ENCODE peak calls at places on chromosomes 5 and 9, in four cellular contexts. J, H, P and Z are unnamed samples.

GRCh38 chr5:83414601-83415000 is 56.9 kb upstream of the VCAN start:
- DNase-seq in J (no peak), H (no peak), P (no peak), Z (no peak)

GRCh38 chr9:113137196-113138168 is 13.3 kb upstream of the SLC31A2 start:
- DNase-seq in J (no peak), H (no peak), P (no peak), Z (no peak)

GRCh38 chr5:6175172-6175855 is 203.0 kb downstream of the MED10 start:
- DNase-seq in J (no peak), H (no peak), P (no peak), Z (no peak)

GRCh38 chr9:127937383-127938297 is at the start of gene DPM2:
- DNase-seq in J (peak; percentile 82), H (peak; percentile 88), P (peak; percentile 61), Z (peak; percentile 79)

GRCh38 chr9:97529363-97530076 is 28.1 kb downstream of the TMOD1 start:
- DNase-seq in J (no peak), H (peak; percentile 39), P (no peak), Z (no peak)

GRCh38 chr5:169567079-169567478 is 16.5 kb upstream of the SPDL1 start:
- DNase-seq in J (no peak), H (no peak), P (no peak), Z (no peak)

GRCh38 chr5:43192558-43193170 is 639 bp downstream of the NIM1K start:
- DNase-seq in J (no peak), H (peak; percentile 52), P (no peak), Z (peak; percentile 42)

GRCh38 chr9:21331676-21332402 is 3.4 kb downstream of the KLHL9 start:
- DNase-seq in J (no peak), H (no peak), P (no peak), Z (no peak)

GRCh38 chr5:137300411-137301240 is 198.5 kb downstream of the SPOCK1 start:
- DNase-seq in J (no peak), H (no peak), P (no peak), Z (no peak)

GRCh38 chr5:178282391-178282790 is 49.8 kb upstream of the PHYKPL start:
- DNase-seq in J (no peak), H (no peak), P (no peak), Z (no peak)

GRCh38 chr5:5650242-5650641 is 227.8 kb downstream of the ICE1 start:
- DNase-seq in J (no peak), H (no peak), P (no peak), Z (no peak)

GRCh38 chr5:40615586-40616193 is 64.0 kb upstream of the PTGER4 start:
- DNase-seq in J (no peak), H (no peak), P (no peak), Z (no peak)

GRCh38 chr9:125893277-125893676 is 146.1 kb downstream of the PBX3 start:
- DNase-seq in J (no peak), H (no peak), P (no peak), Z (no peak)

GRCh38 chr5:112762113-112762810 is 24.6 kb downstream of the APC start:
- DNase-seq in J (no peak), H (no peak), P (no peak), Z (no peak)

GRCh38 chr9:90915693-90916092 is 114.1 kb downstream of the SYK start:
- DNase-seq in J (no peak), H (no peak), P (no peak), Z (no peak)

GRCh38 chr5:132009706-132010405 is 1.6 kb downstream of the ACSL6 start:
- DNase-seq in J (no peak), H (no peak), P (no peak), Z (no peak)

GRCh38 chr9:32431940-32432555 is 47.6 kb downstream of the ACO1 start:
- DNase-seq in J (no peak), H (peak; percentile 40), P (peak; percentile 13), Z (peak; percentile 47)

GRCh38 chr5:173848986-173849596 is 39.1 kb upstream of the CPEB4 start:
- DNase-seq in J (no peak), H (no peak), P (no peak), Z (no peak)

GRCh38 chr9:108516391-108516790 is 339.4 kb downstream of the ACTL7B start:
- DNase-seq in J (no peak), H (no peak), P (no peak), Z (no peak)

DNA sequence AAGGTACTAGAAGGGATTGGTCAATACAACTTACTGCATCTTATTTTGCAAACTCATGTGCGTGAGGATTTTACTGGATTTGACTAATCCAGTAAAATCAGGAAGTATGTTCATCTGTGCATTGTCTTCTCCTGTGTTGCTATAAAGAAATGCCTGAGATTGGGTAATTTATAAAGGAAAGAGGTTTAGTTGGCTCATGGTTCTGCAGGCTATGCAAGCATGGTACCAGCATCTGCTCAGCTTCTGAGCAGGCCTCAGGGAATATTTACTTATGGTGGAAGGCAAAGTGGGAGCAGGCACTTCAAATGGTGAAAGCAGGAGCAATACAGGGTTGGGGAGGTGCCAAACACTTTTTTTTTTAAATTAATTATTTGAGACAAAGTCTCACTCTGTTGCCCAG is 2199.5 kb upstream of the WWC1 start:
- DNase-seq in J (no peak), H (no peak), P (no peak), Z (no peak)
- H3K9me3 ChIP-seq in J (no peaks in the 10 kb centered on the region), H (no peaks in the 10 kb centered on the region), P (peaks cover 20% of the 10 kb centered on the region), Z (no peaks in the 10 kb centered on the region)

GRCh38 chr9:75167281-75167680 is 79.0 kb downstream of the OSTF1 start:
- DNase-seq in J (no peak), H (no peak), P (no peak), Z (no peak)
- H3K9me3 ChIP-seq in J (peaks cover 5% of the 10 kb centered on the region), H (no peaks in the 10 kb centered on the region), P (no peaks in the 10 kb centered on the region), Z (no peaks in the 10 kb centered on the region)

DNA sequence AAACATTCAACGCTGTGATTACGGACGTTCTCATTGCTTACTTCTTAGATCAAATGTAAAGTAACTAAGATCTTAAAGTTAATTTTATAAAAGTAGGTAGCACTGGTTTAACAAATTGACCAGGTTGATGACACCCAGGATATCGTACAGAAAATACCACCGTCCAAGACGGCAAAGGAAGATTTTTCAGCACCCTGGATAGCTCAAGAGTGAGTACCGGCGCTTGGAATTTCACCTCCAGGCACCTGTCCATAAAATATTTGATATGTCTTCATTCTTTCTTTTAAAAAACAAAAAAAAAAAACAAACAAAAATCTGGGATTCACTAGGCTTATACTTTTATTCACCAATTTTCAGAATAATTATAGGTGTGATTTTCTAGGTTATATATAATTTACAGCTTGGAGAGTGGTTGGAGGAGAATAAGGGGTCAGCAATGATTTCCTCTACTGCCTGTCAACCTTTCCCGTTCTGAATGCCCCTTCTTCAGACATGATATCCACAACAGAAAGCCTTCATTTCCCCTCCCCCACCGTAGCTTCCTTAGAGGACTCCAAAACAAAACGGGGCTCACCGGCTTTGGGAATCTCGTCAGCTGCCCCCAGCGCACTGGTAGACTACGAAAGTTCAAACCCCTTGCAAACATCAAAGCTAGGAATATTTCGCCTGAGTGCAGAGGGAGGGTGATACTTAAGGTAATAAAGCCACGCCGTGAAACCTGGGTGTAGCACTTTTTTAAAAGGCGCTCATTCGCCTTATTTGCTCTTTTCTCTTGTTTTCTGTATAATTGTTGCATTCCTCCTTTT is 2.7 kb downstream of the OTP start:
- DNase-seq in J (no peak), H (no peak), P (no peak), Z (no peak)
- H3K9me3 ChIP-seq in J (peaks cover 18% of the 10 kb centered on the region), H (no peaks in the 10 kb centered on the region), P (no peaks in the 10 kb centered on the region), Z (no peaks in the 10 kb centered on the region)

GRCh38 chr9:134985451-134985850 is 67.7 kb upstream of the FCN1 start:
- DNase-seq in J (no peak), H (no peak), P (no peak), Z (no peak)
- H3K9me3 ChIP-seq in J (peaks cover 5% of the 10 kb centered on the region), H (peaks cover 2% of the 10 kb centered on the region), P (no peaks in the 10 kb centered on the region), Z (no peaks in the 10 kb centered on the region)

GRCh38 chr5:1447772-1448361 is 2.6 kb upstream of the SLC6A3 start:
- DNase-seq in J (no peak), H (no peak), P (no peak), Z (no peak)

GRCh38 chr5:1449081-1449630 is 3.9 kb upstream of the SLC6A3 start:
- DNase-seq in J (no peak), H (no peak), P (no peak), Z (no peak)

GRCh38 chr5:1448511-1449011 is 3.3 kb upstream of the SLC6A3 start:
- DNase-seq in J (no peak), H (no peak), P (no peak), Z (no peak)

GRCh38 chr5:1453613-1454012 is 8.4 kb upstream of the SLC6A3 start:
- DNase-seq in J (no peak), H (no peak), P (no peak), Z (no peak)
- H3K9me3 ChIP-seq in J (peaks cover 14% of the 10 kb centered on the region), H (peaks cover 4% of the 10 kb centered on the region), P (peaks cover 45% of the 10 kb centered on the region), Z (peaks cover 7% of the 10 kb centered on the region)

GRCh38 chr5:3201121-3201520 is 394.5 kb upstream of the IRX1 start:
- DNase-seq in J (no peak), H (no peak), P (no peak), Z (no peak)
- H3K9me3 ChIP-seq in J (no peaks in the 10 kb centered on the region), H (peaks cover 6% of the 10 kb centered on the region), P (peaks cover 37% of the 10 kb centered on the region), Z (no peaks in the 10 kb centered on the region)

DNA sequence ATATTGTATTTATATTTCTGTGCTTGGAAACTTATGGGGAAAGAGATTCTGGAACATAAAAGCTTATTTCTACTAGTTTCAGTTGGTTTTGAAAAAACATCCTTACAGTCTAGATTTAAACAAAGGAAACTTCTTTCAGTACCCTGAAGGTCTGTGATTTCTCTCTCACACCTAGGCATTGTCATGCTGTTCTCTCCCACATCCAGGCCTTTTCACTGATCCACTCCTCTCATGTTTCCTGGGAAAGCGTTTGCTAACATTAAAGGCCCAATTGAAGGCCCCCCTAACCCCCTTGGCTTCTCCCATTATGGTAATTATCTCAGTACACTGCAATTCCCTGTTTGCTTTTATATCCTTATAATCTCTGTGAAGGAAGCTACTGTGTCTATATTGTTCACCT is 856 bp upstream of the PCDHGA3 start:
- DNase-seq in J (no peak), H (no peak), P (no peak), Z (no peak)
- H3K9me3 ChIP-seq in J (peaks cover 36% of the 10 kb centered on the region), H (peaks cover 17% of the 10 kb centered on the region), P (peaks cover 4% of the 10 kb centered on the region), Z (peaks cover 16% of the 10 kb centered on the region)

GRCh38 chr5:13567819-13568218 is 376.7 kb downstream of the DNAH5 start:
- DNase-seq in J (no peak), H (no peak), P (no peak), Z (no peak)
- H3K9me3 ChIP-seq in J (no peaks in the 10 kb centered on the region), H (peaks cover 5% of the 10 kb centered on the region), P (peaks cover 19% of the 10 kb centered on the region), Z (no peaks in the 10 kb centered on the region)